ENCODE peak calls at places on chromosomes 1 and 21, in eight cellular contexts. H is Calu3, Y is H9, X is bronchial epithelial cell, Z is RWPE1, N is fibroblast of the aortic adventitia, J is endothelial cell, I is PC-3. V is an unnamed sample.

GRCh38 chr1:215277537-215277936 is 195.0 kb downstream of the KCNK2 start:
- DNase-seq in Z (no peak), I (peak; percentile 48), H (no peak), N (peak; percentile 38), Y (no peak), J (no peak), X (no peak), V (no peak)

GRCh38 chr1:86105533-86105866 is 51.1 kb downstream of the COL24A1 start:
- DNase-seq in N (no peak), J (no peak), I (no peak), X (no peak), Y (no peak), H (no peak), Z (no peak), V (no peak)

GRCh38 chr1:207999274-207999915 is 88.5 kb upstream of the CD34 start:
- DNase-seq in I (no peak), J (no peak), X (no peak), Z (no peak), H (no peak), N (no peak), Y (no peak), V (no peak)

GRCh38 chr21:17436626-17437111 is 76.2 kb upstream of the CXADR start:
- DNase-seq in Y (no peak), Z (no peak), I (no peak), H (no peak), J (no peak), N (peak; percentile 54), X (no peak), V (no peak)

GRCh38 chr1:226688056-226688748 is 50.9 kb downstream of the ITPKB start:
- DNase-seq in J (no peak), X (no peak), N (no peak), Z (no peak), Y (no peak), H (no peak), I (no peak), V (no peak)

GRCh38 chr1:11138952-11139351 is 39.3 kb upstream of the EXOSC10 start:
- DNase-seq in I (peak; percentile 75), H (no peak), Z (no peak), N (peak; percentile 59), Y (no peak), X (peak; percentile 69), J (no peak), V (no peak)

GRCh38 chr1:11746795-11747487 is 11.0 kb downstream of the AGTRAP start:
- DNase-seq in Z (no peak), X (no peak), I (no peak), N (no peak), J (no peak), Y (no peak), H (no peak), V (no peak)

GRCh38 chr1:210505601-210506564 is 177.2 kb downstream of the HHAT start:
- DNase-seq in H (no peak), Y (no peak), X (no peak), I (no peak), Z (no peak), J (no peak), N (no peak), V (no peak)

GRCh38 chr1:64437453-64437852 is 32.5 kb upstream of the CACHD1 start:
- DNase-seq in Z (no peak), Y (no peak), N (no peak), X (no peak), I (peak; percentile 13), H (no peak), J (no peak), V (no peak)

GRCh38 chr1:209601809-209602657 is 18.5 kb downstream of the CAMK1G start:
- DNase-seq in H (peak; percentile 61), N (peak; percentile 66), X (peak; percentile 70), Z (peak; percentile 69), I (peak; percentile 78), Y (no peak), J (peak; percentile 49), V (peak; percentile 30)

GRCh38 chr1:159172599-159173291 is 1.3 kb downstream of the CADM3 start:
- DNase-seq in H (no peak), Y (peak; percentile 65), I (no peak), N (no peak), X (no peak), Z (peak; percentile 42), J (no peak), V (no peak)

GRCh38 chr1:236638935-236639334 is 34.6 kb upstream of the HEATR1 start:
- DNase-seq in Z (no peak), X (no peak), Y (no peak), H (no peak), I (no peak), J (no peak), N (no peak), V (no peak)

GRCh38 chr21:35265170-35265877 is 216.2 kb upstream of the RUNX1 start:
- DNase-seq in H (peak; percentile 66), J (no peak), Y (no peak), X (peak; percentile 92), N (peak; percentile 55), I (peak; percentile 94), Z (peak; percentile 31), V (no peak)

GRCh38 chr1:28313710-28314510 is 14.9 kb upstream of the MED18 start:
- DNase-seq in X (peak; percentile 78), J (no peak), I (peak; percentile 87), H (peak; percentile 85), N (peak; percentile 43), Z (peak; percentile 60), Y (no peak), V (no peak)

GRCh38 chr1:164843743-164844500 is 284.9 kb downstream of the PBX1 start:
- DNase-seq in X (no peak), H (no peak), Y (no peak), J (no peak), Z (no peak), I (no peak), N (peak; percentile 71), V (no peak)

GRCh38 chr1:201505505-201505893 is 1.4 kb downstream of the CSRP1 start:
- DNase-seq in Z (peak; percentile 85), N (peak; percentile 72), H (peak; percentile 50), J (peak; percentile 44), Y (peak; percentile 49), X (peak; percentile 70), I (peak; percentile 74), V (no peak)

GRCh38 chr1:20380616-20381035 is 90.0 kb downstream of the VWA5B1 start:
- DNase-seq in Y (no peak), J (no peak), X (peak; percentile 46), I (peak; percentile 81), N (peak; percentile 97), H (no peak), Z (peak; percentile 52), V (no peak)

GRCh38 chr1:244969355-244970235 is 105.3 kb upstream of the HNRNPU start:
- DNase-seq in I (peak; percentile 84), J (peak; percentile 67), Y (no peak), Z (peak; percentile 30), H (peak; percentile 76), N (peak; percentile 87), X (peak; percentile 85), V (no peak)

GRCh38 chr1:165116732-165117131 is 239.8 kb downstream of the LMX1A start:
- DNase-seq in X (peak; percentile 98), I (peak; percentile 97), N (peak; percentile 59), Y (no peak), H (peak; percentile 35), Z (peak; percentile 88), J (no peak), V (no peak)

GRCh38 chr1:93658188-93658587 is 23.4 kb downstream of the BCAR3 start:
- DNase-seq in H (no peak), J (no peak), I (peak; percentile 47), X (peak; percentile 53), Y (no peak), Z (no peak), N (no peak), V (no peak)

GRCh38 chr1:25766721-25767436 is 33.1 kb upstream of the SELENON start:
- DNase-seq in N (no peak), H (no peak), J (no peak), X (no peak), I (peak; percentile 20), Y (no peak), Z (no peak), V (no peak)

GRCh38 chr1:218983848-218984247 is 189.8 kb upstream of the LYPLAL1 start:
- DNase-seq in N (no peak), I (no peak), Y (peak; percentile 54), X (no peak), J (peak; percentile 39), H (no peak), Z (no peak), V (no peak)
- TF ChIP-seq CTCF in N (no peak), I (peak; percentile 61), Y (peak; percentile 65), X (no peak), J (peak; percentile 46), H (no peak), Z (no peak), V (no peak)

GRCh38 chr1:175820456-175820855 is 77.1 kb upstream of the TNR start:
- DNase-seq in Y (no peak), H (no peak), I (no peak), Z (no peak), N (no peak), X (no peak), J (no peak), V (no peak)

GRCh38 chr1:175826705-175827104 is 83.3 kb upstream of the TNR start:
- DNase-seq in J (no peak), H (no peak), Z (no peak), X (no peak), I (no peak), N (no peak), Y (no peak), V (no peak)

GRCh38 chr1:175823401-175823800 is 80.0 kb upstream of the TNR start:
- DNase-seq in I (no peak), X (peak; percentile 18), J (no peak), H (no peak), Z (no peak), Y (no peak), N (no peak), V (no peak)

GRCh38 chr1:175822575-175822974 is 79.2 kb upstream of the TNR start:
- DNase-seq in Y (no peak), H (no peak), Z (peak; percentile 54), N (peak; percentile 29), X (peak; percentile 28), I (peak; percentile 61), J (no peak), V (no peak)

DNA sequence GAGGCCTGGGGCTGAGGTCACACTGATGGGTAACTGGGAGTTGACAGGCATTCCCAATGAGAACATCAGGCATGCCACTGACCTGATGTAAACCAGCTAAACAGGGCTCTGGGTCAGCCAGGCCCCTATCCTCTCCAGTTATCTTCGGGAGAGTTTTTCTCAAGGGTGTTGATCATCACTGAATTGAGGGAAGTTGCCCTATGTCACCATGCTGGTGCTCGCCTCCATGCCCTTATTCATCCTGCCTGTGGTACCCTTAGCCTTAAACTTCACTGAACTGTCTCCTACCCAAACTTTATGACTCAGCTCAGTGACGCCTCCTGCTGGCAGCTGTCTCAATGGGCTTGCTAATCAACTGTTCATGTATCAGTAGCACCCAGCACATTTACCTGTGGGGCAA is 80.7 kb upstream of the TNR start:
- DNase-seq in I (peak; percentile 4), Y (peak; percentile 76), Z (no peak), X (no peak), H (no peak), N (no peak), J (peak; percentile 29), V (no peak)
- TF ChIP-seq CTCF in I (peak; percentile 39), Y (peak; percentile 85), Z (no peak), X (no peak), H (no peak), N (no peak), J (peak; percentile 44), V (peak; percentile 7)

GRCh38 chr1:232628335-232629214 is 1.4 kb downstream of the SIPA1L2 start:
- DNase-seq in Z (no peak), I (peak; percentile 75), J (no peak), X (peak; percentile 48), N (peak; percentile 64), H (no peak), Y (no peak), V (no peak)
- TF ChIP-seq CTCF in Z (peak; percentile 58), I (peak; percentile 67), J (no peak), X (peak; percentile 16), N (peak; percentile 51), H (no peak), Y (no peak), V (no peak)

GRCh38 chr1:47569681-47570470 is 132.0 kb downstream of the FOXD2 start:
- DNase-seq in J (peak; percentile 31), I (peak; percentile 92), H (peak; percentile 81), X (peak; percentile 97), N (peak; percentile 91), Y (peak; percentile 73), Z (peak; percentile 97), V (no peak)
- TF ChIP-seq CTCF in J (no peak), I (peak; percentile 69), H (no peak), X (peak; percentile 70), N (peak; percentile 64), Y (peak; percentile 61), Z (peak; percentile 58), V (no peak)

V was measured in GM20000.